ENCODE peak calls at places on chromosomes 5 and 9, in eight cellular contexts. One of them, this sample, is unnamed.

GRCh38 chr9:21326526-21327139 is 8.6 kb downstream of the KLHL9 start:
- DNase-seq in sigmoid colon: no peak
- DNase-seq in testis: no peak
- DNase-seq in stomach: no peak
- DNase-seq in heart left ventricle: no peak
- DNase-seq in A549: peak
- DNase-seq in HCT116: no peak
- DNase-seq in GM12891: peak
- DNase-seq in this sample: peak

GRCh38 chr5:163544041-163544440 is 38.6 kb downstream of the MAT2B start:
- DNase-seq in testis: no peak
- DNase-seq in A549: no peak
- DNase-seq in GM12891: no peak
- DNase-seq in heart left ventricle: no peak
- DNase-seq in HCT116: no peak
- DNase-seq in sigmoid colon: no peak
- DNase-seq in stomach: no peak
- DNase-seq in this sample: no peak

GRCh38 chr5:122311888-122312669 is at the start of gene SNCAIP:
- DNase-seq in HCT116: no peak
- DNase-seq in sigmoid colon: peak
- DNase-seq in GM12891: peak
- DNase-seq in heart left ventricle: peak
- DNase-seq in stomach: peak
- DNase-seq in A549: peak
- DNase-seq in testis: peak
- DNase-seq in this sample: peak

GRCh38 chr5:134489227-134489944 is 36.1 kb upstream of the JADE2 start:
- DNase-seq in heart left ventricle: no peak
- DNase-seq in A549: no peak
- DNase-seq in HCT116: no peak
- DNase-seq in testis: no peak
- DNase-seq in sigmoid colon: no peak
- DNase-seq in stomach: peak
- DNase-seq in GM12891: no peak
- DNase-seq in this sample: no peak

GRCh38 chr5:38441730-38442573 is 114.5 kb downstream of the LIFR start:
- DNase-seq in stomach: peak
- DNase-seq in heart left ventricle: peak
- DNase-seq in testis: peak
- DNase-seq in GM12891: peak
- DNase-seq in HCT116: peak
- DNase-seq in A549: peak
- DNase-seq in sigmoid colon: peak
- DNase-seq in this sample: peak

GRCh38 chr5:43780586-43780985 is 177.6 kb downstream of the NNT start:
- DNase-seq in testis: no peak
- DNase-seq in A549: no peak
- DNase-seq in sigmoid colon: no peak
- DNase-seq in stomach: no peak
- DNase-seq in HCT116: no peak
- DNase-seq in heart left ventricle: no peak
- DNase-seq in GM12891: no peak
- DNase-seq in this sample: no peak

GRCh38 chr9:96555567-96556386 is 63.9 kb downstream of the CDC14B start:
- DNase-seq in testis: no peak
- DNase-seq in A549: no peak
- DNase-seq in sigmoid colon: no peak
- DNase-seq in HCT116: no peak
- DNase-seq in heart left ventricle: no peak
- DNase-seq in stomach: no peak
- DNase-seq in GM12891: no peak
- DNase-seq in this sample: no peak

GRCh38 chr5:59767753-59768159 is 125.8 kb downstream of the PDE4D start:
- DNase-seq in A549: no peak
- DNase-seq in heart left ventricle: no peak
- DNase-seq in sigmoid colon: no peak
- DNase-seq in stomach: no peak
- DNase-seq in GM12891: no peak
- DNase-seq in testis: no peak
- DNase-seq in HCT116: no peak
- DNase-seq in this sample: no peak

GRCh38 chr9:73093740-73094379 is 57.8 kb upstream of the ANXA1 start:
- DNase-seq in testis: no peak
- DNase-seq in A549: no peak
- DNase-seq in stomach: no peak
- DNase-seq in GM12891: no peak
- DNase-seq in sigmoid colon: no peak
- DNase-seq in HCT116: no peak
- DNase-seq in heart left ventricle: no peak
- DNase-seq in this sample: no peak

GRCh38 chr9:129069825-129070473 is 11.0 kb upstream of the DOLPP1 start:
- DNase-seq in GM12891: no peak
- DNase-seq in A549: no peak
- DNase-seq in HCT116: no peak
- DNase-seq in sigmoid colon: no peak
- DNase-seq in heart left ventricle: no peak
- DNase-seq in testis: no peak
- DNase-seq in stomach: no peak
- DNase-seq in this sample: no peak
- TF ChIP-seq POLR2A in GM12891: no peak
- TF ChIP-seq POLR2A in A549: no peak
- TF ChIP-seq POLR2A in HCT116: no peak
- TF ChIP-seq POLR2A in sigmoid colon: no peak
- TF ChIP-seq POLR2A in heart left ventricle: no peak
- TF ChIP-seq POLR2A in testis: no peak
- TF ChIP-seq POLR2A in stomach: no peak
- TF ChIP-seq POLR2A in this sample: no peak

GRCh38 chr9:128192601-128193371 is 1.4 kb upstream of the CIZ1 start:
- DNase-seq in heart left ventricle: peak
- DNase-seq in HCT116: peak
- DNase-seq in GM12891: no peak
- DNase-seq in A549: peak
- DNase-seq in sigmoid colon: peak
- DNase-seq in stomach: peak
- DNase-seq in testis: peak
- DNase-seq in this sample: no peak

GRCh38 chr9:128190013-128190412 is 1.4 kb downstream of the CIZ1 start:
- DNase-seq in sigmoid colon: no peak
- DNase-seq in heart left ventricle: no peak
- DNase-seq in HCT116: no peak
- DNase-seq in GM12891: no peak
- DNase-seq in A549: no peak
- DNase-seq in stomach: no peak
- DNase-seq in testis: no peak
- DNase-seq in this sample: no peak

GRCh38 chr9:128190516-128191405 is 611 bp downstream of the CIZ1 start:
- DNase-seq in testis: peak
- DNase-seq in A549: no peak
- DNase-seq in HCT116: no peak
- DNase-seq in heart left ventricle: peak
- DNase-seq in GM12891: no peak
- DNase-seq in sigmoid colon: no peak
- DNase-seq in stomach: no peak
- DNase-seq in this sample: no peak

GRCh38 chr9:128193469-128194096 is 2.2 kb upstream of the CIZ1 start:
- DNase-seq in testis: no peak
- DNase-seq in heart left ventricle: no peak
- DNase-seq in stomach: no peak
- DNase-seq in GM12891: no peak
- DNase-seq in sigmoid colon: no peak
- DNase-seq in HCT116: no peak
- DNase-seq in A549: no peak
- DNase-seq in this sample: no peak

DNA sequence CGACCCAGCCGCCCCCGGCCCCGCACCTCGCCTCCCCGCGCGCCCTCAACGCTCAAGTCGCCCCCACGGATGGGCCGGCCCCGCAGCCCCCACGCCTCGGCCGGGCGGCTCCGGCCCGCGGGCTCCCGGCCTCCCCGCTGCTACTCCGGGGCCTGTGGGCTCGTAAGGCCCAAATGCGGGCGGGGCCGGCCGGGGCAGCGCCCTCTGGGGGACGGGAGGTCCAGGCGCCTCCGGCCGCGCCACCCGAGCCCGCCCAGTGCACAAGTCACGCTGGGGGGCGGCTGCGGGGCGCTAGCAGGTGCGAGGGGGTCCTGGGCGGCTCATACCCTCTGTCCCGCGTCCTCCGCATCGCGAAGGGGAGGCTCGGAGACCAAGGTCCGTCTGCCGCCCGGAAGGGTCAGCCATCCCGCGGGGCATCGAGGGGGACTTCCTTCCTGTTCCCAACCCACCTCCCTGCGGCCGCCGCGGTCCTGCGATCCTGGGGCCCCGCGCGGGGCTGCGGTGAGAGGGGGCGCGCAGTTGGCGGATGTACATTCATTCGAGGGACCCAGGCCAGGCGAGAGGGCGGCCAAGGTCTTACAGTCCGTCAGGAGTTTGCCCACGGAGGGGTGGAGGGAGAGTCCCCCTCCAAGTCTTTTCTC is at the start of gene CIZ1:
- DNase-seq in HCT116: peak
- DNase-seq in heart left ventricle: peak
- DNase-seq in testis: peak
- DNase-seq in stomach: peak
- DNase-seq in A549: peak
- DNase-seq in GM12891: peak
- DNase-seq in sigmoid colon: peak
- DNase-seq in this sample: peak
- TF ChIP-seq POLR2A in HCT116: peak
- TF ChIP-seq POLR2A in heart left ventricle: no peak
- TF ChIP-seq POLR2A in testis: no peak
- TF ChIP-seq POLR2A in stomach: no peak
- TF ChIP-seq POLR2A in A549: peak
- TF ChIP-seq POLR2A in GM12891: peak
- TF ChIP-seq POLR2A in sigmoid colon: peak
- TF ChIP-seq POLR2A in this sample: peak

DNA sequence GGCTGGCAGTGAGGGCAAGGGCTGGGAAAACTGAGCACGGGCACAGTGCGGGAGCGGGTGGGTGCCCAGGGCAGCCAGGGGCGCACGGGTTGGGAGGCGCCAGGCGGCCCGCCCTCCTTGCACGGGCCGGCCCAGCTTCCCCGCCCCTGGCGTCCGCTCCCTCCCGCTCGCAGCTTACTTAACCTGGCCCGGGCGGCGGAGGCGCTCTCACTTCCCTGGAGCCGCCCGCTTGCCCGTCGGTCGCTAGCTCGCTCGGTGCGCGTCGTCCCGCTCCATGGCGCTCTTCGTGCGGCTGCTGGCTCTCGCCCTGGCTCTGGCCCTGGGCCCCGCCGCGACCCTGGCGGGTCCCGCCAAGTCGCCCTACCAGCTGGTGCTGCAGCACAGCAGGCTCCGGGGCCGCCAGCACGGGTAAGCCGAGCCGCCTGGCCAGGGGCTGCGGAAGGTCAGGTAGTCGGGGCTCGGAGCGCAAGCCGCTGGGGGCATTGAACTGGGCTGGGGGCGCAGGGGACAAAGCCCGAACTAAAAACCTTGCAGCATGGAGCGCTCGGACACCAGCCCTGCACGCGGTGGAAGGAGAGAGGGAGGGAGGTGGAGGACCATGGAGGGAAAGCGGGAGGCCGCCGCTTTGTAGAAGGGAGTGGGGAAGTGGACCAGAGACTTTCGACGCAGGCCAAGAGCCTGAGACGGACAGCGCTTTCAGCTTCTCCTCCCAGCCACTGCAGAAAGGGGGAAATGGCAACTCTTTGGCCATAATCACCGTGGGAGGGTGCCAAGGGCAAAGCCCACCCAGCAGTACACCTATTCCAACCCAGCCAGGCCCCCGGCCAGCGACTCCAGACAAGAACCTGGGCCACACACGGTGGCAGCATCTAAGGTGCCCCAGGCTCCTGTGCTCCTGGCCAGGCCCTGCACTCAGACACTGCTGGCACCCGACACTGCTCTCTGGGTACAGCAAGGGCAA is at the start of gene TGFBI:
- DNase-seq in sigmoid colon: peak
- DNase-seq in testis: peak
- DNase-seq in heart left ventricle: peak
- DNase-seq in GM12891: no peak
- DNase-seq in HCT116: no peak
- DNase-seq in stomach: peak
- DNase-seq in A549: peak
- DNase-seq in this sample: no peak
- TF ChIP-seq POLR2A in sigmoid colon: peak
- TF ChIP-seq POLR2A in testis: no peak
- TF ChIP-seq POLR2A in heart left ventricle: no peak
- TF ChIP-seq POLR2A in GM12891: no peak
- TF ChIP-seq POLR2A in HCT116: no peak
- TF ChIP-seq POLR2A in stomach: no peak
- TF ChIP-seq POLR2A in A549: peak
- TF ChIP-seq POLR2A in this sample: peak

GRCh38 chr9:37464006-37464405 is 1.2 kb downstream of the ZBTB5 start:
- DNase-seq in A549: no peak
- DNase-seq in testis: no peak
- DNase-seq in GM12891: no peak
- DNase-seq in sigmoid colon: no peak
- DNase-seq in heart left ventricle: no peak
- DNase-seq in HCT116: no peak
- DNase-seq in stomach: no peak
- DNase-seq in this sample: no peak

GRCh38 chr9:37465249-37466036 is at the start of gene ZBTB5:
- DNase-seq in testis: peak
- DNase-seq in A549: peak
- DNase-seq in sigmoid colon: peak
- DNase-seq in heart left ventricle: peak
- DNase-seq in GM12891: peak
- DNase-seq in HCT116: peak
- DNase-seq in stomach: peak
- DNase-seq in this sample: peak

GRCh38 chr9:37468620-37469019 is 3.4 kb upstream of the ZBTB5 start:
- DNase-seq in heart left ventricle: no peak
- DNase-seq in HCT116: peak
- DNase-seq in stomach: no peak
- DNase-seq in A549: no peak
- DNase-seq in GM12891: no peak
- DNase-seq in sigmoid colon: no peak
- DNase-seq in testis: no peak
- DNase-seq in this sample: no peak

GRCh38 chr9:37464426-37465248 is 613 bp downstream of the ZBTB5 start:
- DNase-seq in A549: peak
- DNase-seq in HCT116: no peak
- DNase-seq in sigmoid colon: peak
- DNase-seq in heart left ventricle: peak
- DNase-seq in testis: peak
- DNase-seq in stomach: peak
- DNase-seq in GM12891: no peak
- DNase-seq in this sample: peak

DNA sequence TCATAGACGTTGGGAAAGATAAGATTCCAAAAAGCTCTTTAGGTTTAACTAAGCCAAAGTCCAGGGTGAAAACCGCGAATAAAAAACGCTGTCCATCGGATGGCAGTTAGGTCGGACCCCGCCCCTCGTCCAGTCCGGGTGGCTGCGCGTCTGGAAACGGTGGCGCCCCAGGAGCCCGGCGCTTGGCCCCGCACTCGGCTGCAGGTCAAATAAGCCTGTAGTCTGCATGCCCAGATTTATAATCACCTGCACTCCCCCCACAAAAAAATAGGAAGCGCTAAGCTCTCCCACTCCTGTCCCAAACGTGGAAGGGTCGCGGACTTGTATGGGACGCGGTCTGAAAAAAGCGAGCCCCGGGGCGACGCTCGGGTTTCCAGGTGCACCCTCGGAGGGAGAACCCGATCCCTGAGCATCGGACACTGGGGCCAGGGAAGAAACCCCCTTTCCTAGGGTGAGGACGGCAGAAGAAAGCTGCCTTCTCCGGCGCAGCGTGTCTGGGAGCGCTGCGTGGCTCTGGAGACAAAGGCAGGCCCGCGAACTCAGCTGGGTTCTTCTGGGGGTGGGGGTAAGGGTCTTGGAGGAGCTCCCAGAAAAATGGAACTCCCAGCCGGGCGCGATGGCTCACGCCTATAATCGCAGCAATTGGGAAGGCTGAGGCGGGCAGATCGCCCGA is 923 bp upstream of the ZBTB5 start:
- DNase-seq in A549: peak
- DNase-seq in stomach: peak
- DNase-seq in testis: peak
- DNase-seq in heart left ventricle: peak
- DNase-seq in HCT116: peak
- DNase-seq in GM12891: peak
- DNase-seq in sigmoid colon: peak
- DNase-seq in this sample: peak
- TF ChIP-seq POLR2A in A549: peak
- TF ChIP-seq POLR2A in stomach: no peak
- TF ChIP-seq POLR2A in testis: no peak
- TF ChIP-seq POLR2A in heart left ventricle: no peak
- TF ChIP-seq POLR2A in HCT116: no peak
- TF ChIP-seq POLR2A in GM12891: no peak
- TF ChIP-seq POLR2A in sigmoid colon: no peak
- TF ChIP-seq POLR2A in this sample: peak

This sample was measured in H54.